ENCODE peak calls at places on chromosomes 6 and 20, in eight cellular contexts. G is ovary, T is tibial nerve, Q is IMR-90, B is heart left ventricle, X is sigmoid colon, D is H1, R is GM12891. L is an unnamed sample.

GRCh38 chr6:72042088-72042487 is 155.7 kb downstream of the RIMS1 start:
- DNase-seq in G (no peak), T (no peak), Q (no peak), B (no peak), X (no peak), D (no peak), R (no peak), L (no peak)

GRCh38 chr6:19892250-19892649 is 55.1 kb downstream of the ID4 start:
- DNase-seq in G (no peak), T (no peak), Q (no peak), B (no peak), X (no peak), D (no peak), R (no peak), L (no peak)

GRCh38 chr20:10093087-10093591 is 58.4 kb downstream of the ANKEF1 start:
- DNase-seq in G (peak), T (no peak), Q (peak), B (no peak), X (no peak), D (no peak), R (no peak), L (no peak)

GRCh38 chr6:14763139-14763538 is 482.7 kb upstream of the JARID2 start:
- DNase-seq in G (no peak), T (no peak), Q (peak), B (no peak), X (no peak), D (no peak), R (no peak), L (no peak)

GRCh38 chr6:107667790-107668189 is 156.3 kb downstream of the SCML4 start:
- DNase-seq in G (no peak), T (no peak), Q (no peak), B (no peak), X (no peak), D (no peak), R (no peak), L (no peak)

GRCh38 chr6:113858067-113858604 is 991 bp downstream of the MARCKS start:
- DNase-seq in G (peak), T (peak), Q (peak), B (peak), X (peak), D (no peak), R (no peak), L (no peak)

GRCh38 chr6:155340464-155341129 is 26.3 kb upstream of the TFB1M start:
- DNase-seq in G (no peak), T (no peak), Q (peak), B (no peak), X (no peak), D (no peak), R (no peak), L (no peak)

GRCh38 chr20:25011831-25012241 is 19.3 kb upstream of the APMAP start:
- DNase-seq in G (peak), T (no peak), Q (no peak), B (peak), X (peak), D (no peak), R (no peak), L (peak)

GRCh38 chr6:40399888-40400468 is 187.2 kb downstream of the LRFN2 start:
- DNase-seq in G (no peak), T (no peak), Q (no peak), B (no peak), X (no peak), D (no peak), R (no peak), L (no peak)

GRCh38 chr6:73144516-73144915 is 80.8 kb downstream of the KHDC1L start:
- DNase-seq in G (no peak), T (no peak), Q (peak), B (no peak), X (no peak), D (no peak), R (no peak), L (no peak)

GRCh38 chr20:9989066-9989724 is 45.6 kb upstream of the ANKEF1 start:
- DNase-seq in G (no peak), T (no peak), Q (peak), B (no peak), X (no peak), D (no peak), R (no peak), L (no peak)

GRCh38 chr6:52909531-52909930 is at the start of gene GSTA3:
- DNase-seq in G (no peak), T (no peak), Q (no peak), B (no peak), X (no peak), D (no peak), R (no peak), L (no peak)

GRCh38 chr20:18689557-18689956 is 101.7 kb downstream of the DTD1 start:
- DNase-seq in G (no peak), T (no peak), Q (no peak), B (no peak), X (no peak), D (no peak), R (no peak), L (no peak)

GRCh38 chr6:11606287-11606686 is 68.7 kb downstream of the TMEM170B start:
- DNase-seq in G (peak), T (no peak), Q (no peak), B (no peak), X (no peak), D (no peak), R (no peak), L (no peak)

GRCh38 chr6:143569035-143569434 is 57.5 kb upstream of the FUCA2 start:
- DNase-seq in G (no peak), T (no peak), Q (peak), B (no peak), X (no peak), D (no peak), R (no peak), L (no peak)

GRCh38 chr6:46377209-46377608 is 114.0 kb downstream of the RCAN2 start:
- DNase-seq in G (no peak), T (no peak), Q (no peak), B (no peak), X (no peak), D (no peak), R (no peak), L (no peak)

GRCh38 chr6:105894556-105894955 is 191.6 kb upstream of the PRDM1 start:
- DNase-seq in G (no peak), T (no peak), Q (no peak), B (no peak), X (no peak), D (no peak), R (no peak), L (no peak)

GRCh38 chr6:131755597-131755996 is 44.8 kb upstream of the CTAGE9 start:
- DNase-seq in G (no peak), T (no peak), Q (peak), B (no peak), X (no peak), D (no peak), R (no peak), L (no peak)

GRCh38 chr6:161152904-161153662 is 120.8 kb downstream of the AGPAT4 start:
- DNase-seq in G (no peak), T (no peak), Q (no peak), B (no peak), X (peak), D (no peak), R (peak), L (no peak)

GRCh38 chr6:7431241-7431593 is 41.6 kb downstream of the RIOK1 start:
- DNase-seq in G (no peak), T (no peak), Q (no peak), B (no peak), X (no peak), D (no peak), R (no peak), L (no peak)

GRCh38 chr6:15464211-15464725 is 198.6 kb downstream of the DTNBP1 start:
- DNase-seq in G (no peak), T (no peak), Q (no peak), B (no peak), X (no peak), D (peak), R (no peak), L (peak)

GRCh38 chr6:80174931-80175572 is 68.6 kb downstream of the BCKDHB start:
- DNase-seq in G (no peak), T (no peak), Q (peak), B (no peak), X (no peak), D (no peak), R (no peak), L (no peak)

GRCh38 chr20:49982072-49982345 is 771 bp upstream of the SNAI1 start:
- DNase-seq in G (no peak), T (no peak), Q (no peak), B (no peak), X (no peak), D (no peak), R (no peak), L (no peak)

GRCh38 chr20:49983123-49983847 is 505 bp downstream of the SNAI1 start:
- DNase-seq in G (no peak), T (no peak), Q (no peak), B (no peak), X (no peak), D (no peak), R (no peak), L (no peak)

GRCh38 chr20:49983848-49984408 is 1.1 kb downstream of the SNAI1 start:
- DNase-seq in G (peak), T (no peak), Q (peak), B (no peak), X (peak), D (no peak), R (no peak), L (no peak)

GRCh38 chr20:49981218-49982071 is 1.3 kb upstream of the SNAI1 start:
- DNase-seq in G (no peak), T (no peak), Q (no peak), B (no peak), X (no peak), D (no peak), R (no peak), L (no peak)

DNA sequence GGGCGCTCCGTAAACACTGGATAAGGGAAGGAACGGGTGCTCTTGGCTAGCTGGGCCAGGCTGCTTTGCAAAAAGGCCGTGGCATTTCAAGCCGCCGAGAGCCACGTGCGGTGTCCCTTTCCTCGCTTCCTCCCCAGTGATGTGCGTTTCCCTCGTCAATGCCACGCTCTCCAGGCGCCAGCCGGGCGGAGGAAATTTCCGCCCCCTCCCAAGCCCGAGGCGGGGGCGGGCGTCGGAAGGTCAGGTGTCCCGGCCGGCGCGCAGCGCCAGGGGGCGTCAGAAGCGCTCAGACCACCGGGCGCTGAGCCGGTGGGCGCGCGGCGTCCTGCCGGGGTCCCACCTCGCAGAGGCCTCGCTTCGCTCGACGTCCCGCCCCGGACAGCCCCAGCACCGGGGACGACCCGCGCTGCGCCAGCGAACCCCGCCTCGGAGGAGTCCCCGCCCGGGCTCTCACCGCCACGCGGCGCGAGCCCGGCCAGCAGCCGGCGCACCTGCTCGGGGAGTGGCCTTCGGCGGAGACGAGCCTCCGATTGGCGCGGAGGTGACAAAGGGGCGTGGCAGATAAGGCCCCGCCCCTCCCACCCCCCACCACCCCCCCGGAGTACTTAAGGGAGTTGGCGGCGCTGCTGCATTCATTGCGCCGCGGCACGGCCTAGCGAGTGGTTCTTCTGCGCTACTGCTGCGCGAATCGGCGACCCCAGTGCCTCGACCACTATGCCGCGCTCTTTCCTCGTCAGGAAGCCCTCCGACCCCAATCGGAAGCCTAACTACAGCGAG is at the start of gene SNAI1:
- DNase-seq in G (peak), T (peak), Q (peak), B (peak), X (peak), D (no peak), R (peak), L (peak)
- TF ChIP-seq POLR2A in G (peak), T (peak), Q (peak), B (peak), X (peak), D (peak), R (peak), L (peak)

GRCh38 chr6:43052225-43052841 is 1.3 kb downstream of the CUL7 start:
- DNase-seq in G (no peak), T (no peak), Q (no peak), B (no peak), X (no peak), D (no peak), R (no peak), L (no peak)

GRCh38 chr6:43050981-43051380 is 2.7 kb downstream of the CUL7 start:
- DNase-seq in G (no peak), T (no peak), Q (no peak), B (no peak), X (no peak), D (no peak), R (no peak), L (no peak)

GRCh38 chr6:43043310-43043709 is 10.3 kb downstream of the CUL7 start:
- DNase-seq in G (no peak), T (no peak), Q (no peak), B (no peak), X (no peak), D (no peak), R (no peak), L (no peak)

GRCh38 chr6:43045371-43045930 is 8.2 kb downstream of the CUL7 start:
- DNase-seq in G (no peak), T (no peak), Q (no peak), B (no peak), X (no peak), D (no peak), R (no peak), L (no peak)

DNA sequence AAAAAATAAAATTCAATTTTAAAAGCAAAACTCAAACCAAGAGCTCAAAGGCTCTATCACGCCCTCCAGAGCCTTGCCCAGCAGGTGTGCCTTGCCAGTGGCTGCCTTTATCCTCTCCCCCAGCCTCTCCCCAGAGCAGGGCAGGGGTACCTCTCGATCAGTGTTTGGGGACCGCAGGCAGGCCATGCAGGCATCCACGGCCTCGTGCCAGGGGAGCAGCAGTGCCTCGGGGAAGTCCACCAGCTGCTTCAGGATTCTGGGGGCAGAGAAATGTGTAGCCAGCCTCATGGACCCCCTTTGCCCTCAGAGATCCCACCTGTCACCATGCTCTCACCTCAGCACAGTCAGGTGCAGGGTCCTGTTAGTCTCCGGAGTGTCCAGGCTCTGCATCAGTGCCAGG is 5.7 kb downstream of the CUL7 start:
- DNase-seq in G (no peak), T (no peak), Q (no peak), B (no peak), X (no peak), D (no peak), R (no peak), L (no peak)
- TF ChIP-seq POLR2A in G (no peak), T (no peak), Q (no peak), B (no peak), X (no peak), D (no peak), R (no peak), L (no peak)

DNA sequence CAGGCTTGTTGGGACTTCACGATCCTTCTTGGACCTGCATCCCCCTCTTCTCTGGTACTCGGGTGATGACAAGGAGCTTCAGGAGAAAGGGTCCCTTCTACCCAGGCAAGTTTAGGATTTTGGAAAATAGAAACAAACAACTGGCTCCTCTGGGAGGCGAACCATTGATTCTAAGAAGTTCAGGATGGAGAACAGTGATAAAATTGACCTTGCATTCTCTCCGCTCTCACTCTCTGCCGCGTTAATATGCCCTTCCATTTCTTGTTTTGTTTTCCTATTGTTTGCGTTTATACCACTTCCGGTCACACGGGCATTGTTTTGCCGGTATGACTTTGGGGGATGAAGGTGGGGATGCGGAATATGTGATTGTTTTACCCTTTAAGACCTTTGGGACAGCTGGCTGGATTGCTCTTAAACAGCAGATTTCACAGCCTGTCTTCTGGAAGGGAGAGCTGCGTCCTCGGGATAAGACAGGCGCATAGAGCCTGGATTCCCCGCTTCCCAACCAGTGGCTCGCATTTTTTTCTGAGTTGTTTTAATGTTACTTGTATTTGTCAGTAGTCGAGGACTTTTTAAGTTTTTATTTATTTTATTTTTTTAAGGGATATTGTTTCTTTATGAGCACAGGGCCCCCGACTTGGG is 144.3 kb upstream of the ZNF184 start:
- DNase-seq in G (no peak), T (no peak), Q (no peak), B (no peak), X (no peak), D (no peak), R (no peak), L (no peak)
- TF ChIP-seq POLR2A in G (no peak), T (no peak), Q (no peak), B (no peak), X (no peak), D (no peak), R (no peak), L (no peak)

GRCh38 chr20:3890410-3890751 is 1.2 kb downstream of the PANK2 start:
- DNase-seq in G (no peak), T (no peak), Q (peak), B (no peak), X (peak), D (no peak), R (no peak), L (no peak)

GRCh38 chr20:3887870-3888614 is 1.1 kb upstream of the PANK2 start:
- DNase-seq in G (peak), T (no peak), Q (no peak), B (peak), X (peak), D (no peak), R (no peak), L (no peak)

GRCh38 chr20:3889489-3890409 is 562 bp downstream of the PANK2 start:
- DNase-seq in G (peak), T (peak), Q (no peak), B (peak), X (peak), D (no peak), R (no peak), L (no peak)

GRCh38 chr20:3890999-3891929 is 2.1 kb downstream of the PANK2 start:
- DNase-seq in G (no peak), T (no peak), Q (no peak), B (no peak), X (peak), D (no peak), R (no peak), L (no peak)

DNA sequence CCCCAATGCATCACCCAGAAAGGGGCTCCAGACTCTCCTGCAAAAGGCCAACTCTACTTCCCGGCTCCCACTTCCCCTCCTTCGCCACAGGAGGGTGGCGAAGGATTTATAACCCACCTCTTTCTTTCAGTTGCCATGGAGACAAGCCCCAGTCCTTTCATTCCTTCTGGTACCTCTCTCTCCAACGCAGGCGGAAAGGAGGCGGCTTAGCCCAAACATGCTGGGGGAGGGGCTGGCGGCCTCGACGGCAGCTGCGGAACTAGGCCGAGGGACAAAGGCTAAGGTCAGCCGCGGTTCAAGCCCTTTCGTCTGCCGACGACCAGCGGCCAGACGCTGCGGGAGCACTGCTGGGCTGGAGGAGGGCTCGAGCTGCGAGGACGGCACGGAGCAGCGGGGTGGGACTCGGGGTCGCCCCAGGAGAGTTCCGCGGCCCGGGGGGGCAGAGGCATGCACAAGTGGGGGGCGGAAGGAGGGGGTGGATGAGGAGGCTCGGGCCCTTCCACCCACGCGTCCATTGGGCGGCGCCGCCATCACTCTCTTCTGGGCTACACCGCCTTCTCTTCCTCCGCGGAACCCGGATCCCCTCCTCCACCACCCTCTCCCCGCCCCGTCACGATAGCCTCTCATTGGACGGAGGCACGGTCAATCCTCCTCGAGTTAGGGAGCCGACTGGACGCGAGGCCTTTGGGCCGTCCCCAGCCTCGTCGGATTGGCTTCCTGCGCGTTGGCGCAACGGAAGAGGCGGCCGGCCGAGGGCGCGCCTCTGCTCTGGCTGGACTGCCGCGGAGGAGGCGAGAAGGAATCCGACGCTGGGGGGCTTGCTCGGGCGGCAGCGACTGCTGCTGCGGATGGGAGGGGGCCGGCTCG is at the start of gene PANK2:
- DNase-seq in G (peak), T (peak), Q (peak), B (peak), X (peak), D (peak), R (peak), L (peak)
- TF ChIP-seq POLR2A in G (peak), T (peak), Q (peak), B (peak), X (peak), D (peak), R (peak), L (peak)

GRCh38 chr20:56925696-56926101 is 296.6 kb downstream of the TFAP2C start:
- DNase-seq in G (no peak), T (no peak), Q (no peak), B (no peak), X (peak), D (no peak), R (no peak), L (no peak)
- TF ChIP-seq POLR2A in G (no peak), T (no peak), Q (no peak), B (no peak), X (no peak), D (no peak), R (no peak), L (no peak)

GRCh38 chr6:5280926-5281325 is 19.6 kb downstream of the FARS2 start:
- DNase-seq in G (no peak), T (no peak), Q (no peak), B (no peak), X (no peak), D (no peak), R (no peak), L (no peak)
- TF ChIP-seq POLR2A in G (no peak), T (no peak), Q (no peak), B (no peak), X (no peak), D (no peak), R (no peak), L (no peak)

GRCh38 chr6:35191899-35192298 is 21.9 kb upstream of the SCUBE3 start:
- DNase-seq in G (no peak), T (no peak), Q (no peak), B (no peak), X (no peak), D (no peak), R (no peak), L (no peak)

GRCh38 chr6:35185971-35186370 is 27.8 kb upstream of the SCUBE3 start:
- DNase-seq in G (no peak), T (no peak), Q (no peak), B (no peak), X (no peak), D (no peak), R (no peak), L (no peak)

GRCh38 chr6:35190306-35190705 is 23.4 kb upstream of the SCUBE3 start:
- DNase-seq in G (no peak), T (no peak), Q (no peak), B (no peak), X (no peak), D (no peak), R (no peak), L (no peak)

GRCh38 chr6:35186571-35186970 is 27.2 kb upstream of the SCUBE3 start:
- DNase-seq in G (no peak), T (no peak), Q (no peak), B (no peak), X (no peak), D (no peak), R (no peak), L (no peak)

GRCh38 chr6:35188886-35189285 is 24.9 kb upstream of the SCUBE3 start:
- DNase-seq in G (no peak), T (no peak), Q (no peak), B (no peak), X (no peak), D (no peak), R (no peak), L (no peak)
- TF ChIP-seq POLR2A in G (no peak), T (no peak), Q (no peak), B (no peak), X (no peak), D (no peak), R (no peak), L (no peak)